ENCODE peak calls at places on chromosome 11, in six cellular contexts. S is Peyer's patch, B is adrenal gland, A is heart left ventricle, K is ovary, P is suprapubic skin. J is an unnamed sample.
A peak's percentile ranks its signal among the peaks of the same experiment; 100 is the strongest.

GRCh38 chr11:63961608-63962412 is 12.6 kb upstream of the COX8A start:
- DNase-seq in B (no peak), P (no peak), A (no peak), K (no peak), S (no peak), J (peak; percentile 57)

GRCh38 chr11:5610446-5610845 is 14.0 kb downstream of the TRIM6 start:
- DNase-seq in P (no peak), K (no peak), B (no peak), A (no peak), S (no peak), J (no peak)

GRCh38 chr11:1072116-1072820 is 2.4 kb upstream of the MUC2 start:
- DNase-seq in K (peak; percentile 40), S (peak; percentile 63), A (peak; percentile 67), P (peak; percentile 78), B (no peak), J (no peak)

GRCh38 chr11:17514476-17514875 is 29.7 kb downstream of the USH1C start:
- DNase-seq in K (no peak), B (no peak), P (no peak), A (no peak), S (no peak), J (no peak)

GRCh38 chr11:110490886-110491285 is 61.1 kb downstream of the FDX1 start:
- DNase-seq in S (no peak), K (no peak), B (no peak), A (no peak), P (no peak), J (no peak)

GRCh38 chr11:23947883-23948282 is 549.0 kb upstream of the LUZP2 start:
- DNase-seq in S (no peak), K (no peak), A (no peak), P (no peak), B (no peak), J (no peak)

GRCh38 chr11:127656266-127656879 is 655.8 kb upstream of the KIRREL3 start:
- DNase-seq in A (no peak), S (no peak), B (no peak), K (no peak), P (no peak), J (no peak)

GRCh38 chr11:94629741-94630140 is 62.6 kb downstream of the PIWIL4 start:
- DNase-seq in K (no peak), B (no peak), S (no peak), A (no peak), P (no peak), J (no peak)

GRCh38 chr11:20155683-20156279 is 4.5 kb downstream of the DBX1 start:
- DNase-seq in S (no peak), P (no peak), A (no peak), K (no peak), B (no peak), J (no peak)

GRCh38 chr11:113675565-113675964 is 30.5 kb downstream of the TMPRSS5 start:
- DNase-seq in B (no peak), A (no peak), P (no peak), S (no peak), K (no peak), J (no peak)

DNA sequence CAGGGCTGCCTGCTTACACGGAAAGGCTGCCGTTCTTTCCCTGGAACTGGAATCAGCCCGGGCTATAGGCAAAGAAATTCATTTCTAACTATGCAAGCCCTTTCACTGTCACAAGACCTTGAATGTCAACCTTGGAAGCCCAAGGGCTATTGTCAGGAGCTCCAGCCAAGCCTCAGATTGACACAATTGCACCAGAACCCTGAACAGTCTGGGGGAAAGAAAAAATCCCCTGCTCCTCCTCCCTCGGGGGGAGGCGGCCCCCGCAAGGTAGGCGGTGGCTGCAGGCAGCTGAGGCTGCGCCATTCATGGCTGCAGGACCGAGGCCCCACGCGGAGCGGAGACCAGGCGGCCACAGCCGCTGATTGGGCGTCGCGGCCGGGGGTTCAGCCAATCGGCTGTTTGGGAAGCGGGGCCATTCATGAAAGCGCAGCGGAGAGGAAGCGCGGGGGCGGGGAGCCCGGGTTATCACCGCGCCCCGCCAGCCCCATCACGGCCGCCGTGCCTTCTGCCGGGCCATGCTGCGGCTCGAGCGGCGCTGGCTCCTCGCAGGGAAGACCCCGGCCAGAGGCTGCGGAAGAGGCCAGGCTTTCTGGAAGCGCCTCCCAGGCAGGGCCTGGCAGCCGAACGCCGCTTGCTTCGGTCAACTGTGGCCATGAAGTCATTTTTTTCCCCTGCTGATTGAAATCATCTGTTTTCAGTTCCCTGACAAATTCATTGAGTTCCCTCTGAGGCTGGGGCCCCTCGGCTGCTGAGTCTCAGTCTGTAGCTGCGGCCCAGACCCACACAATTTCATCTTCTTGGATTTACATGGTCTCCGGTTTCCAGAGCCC is 38.1 kb upstream of the LINC01488 start:
- DNase-seq in K (peak; percentile 71), P (peak; percentile 94), A (peak; percentile 95), S (peak; percentile 92), B (peak; percentile 91), J (peak; percentile 97)
- TF ChIP-seq POLR2A in K (no peak), P (peak; percentile 14), A (peak; percentile 70), S (peak; percentile 12), B (no peak), J (no peak)

GRCh38 chr11:86138958-86139357 is 70.1 kb upstream of the PICALM start:
- DNase-seq in K (no peak), A (no peak), B (no peak), S (peak; percentile 51), P (no peak), J (no peak)
- H3K4me3 ChIP-seq in K (no peak overlapping the region), A (no peak overlapping the region), B (no peak overlapping the region), S (no peak overlapping the region), P (no peak overlapping the region), J (no peak overlapping the region)

GRCh38 chr11:68457214-68457897 is 3.2 kb upstream of the PPP6R3 start:
- DNase-seq in P (no peak), S (peak; percentile 3), A (no peak), K (no peak), B (no peak), J (peak; percentile 46)

GRCh38 chr11:68460741-68461283 is at the start of gene PPP6R3:
- DNase-seq in B (no peak), A (no peak), S (no peak), K (no peak), P (peak; percentile 83), J (no peak)

GRCh38 chr11:68461284-68461861 is 821 bp downstream of the PPP6R3 start:
- DNase-seq in K (no peak), P (peak; percentile 41), S (peak; percentile 43), A (no peak), B (peak; percentile 32), J (no peak)

GRCh38 chr11:68457898-68458249 is 2.7 kb upstream of the PPP6R3 start:
- DNase-seq in A (no peak), P (no peak), S (peak; percentile 49), K (no peak), B (no peak), J (no peak)

GRCh38 chr11:68459886-68460740 is 439 bp upstream of the PPP6R3 start:
- DNase-seq in K (peak; percentile 99), P (peak; percentile 98), B (peak; percentile 98), S (peak; percentile 98), A (peak; percentile 98), J (peak; percentile 99)
- TF ChIP-seq POLR2A in K (no peak), P (no peak), B (no peak), S (no peak), A (no peak), J (no peak)

DNA sequence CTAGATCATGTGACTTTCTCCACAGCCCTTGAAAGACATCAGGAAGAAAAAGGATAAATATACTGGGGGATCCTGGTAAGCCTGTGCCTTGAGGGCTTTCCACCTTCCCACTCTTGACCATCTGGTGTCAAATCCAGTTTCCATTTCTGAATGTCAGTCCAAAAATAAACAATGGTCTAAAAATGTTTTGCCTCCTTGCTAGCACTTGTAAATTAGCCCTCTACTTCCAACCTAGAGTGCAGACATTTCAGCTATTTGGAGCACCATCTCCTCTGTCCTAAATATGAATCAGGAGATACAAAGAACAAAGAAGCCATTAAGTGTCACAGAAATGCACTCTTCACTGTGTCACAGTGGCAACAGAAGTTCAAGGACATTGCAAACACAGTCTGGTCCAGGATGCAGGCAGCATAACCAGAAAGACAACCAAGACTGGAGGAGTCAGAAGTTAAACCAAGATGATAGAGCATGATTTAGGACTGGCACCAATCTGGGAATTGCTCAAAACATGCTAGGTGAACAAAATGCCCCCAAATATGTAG is 88.1 kb downstream of the CCDC34 start:
- DNase-seq in P (no peak), B (no peak), S (no peak), A (no peak), K (no peak), J (no peak)
- H3K4me3 ChIP-seq in P (no peak overlapping the region), B (no peak overlapping the region), S (no peak overlapping the region), A (no peak overlapping the region), K (no peak overlapping the region), J (no peak overlapping the region)

GRCh38 chr11:123056835-123057491 is 5.0 kb downstream of the HSPA8 start:
- DNase-seq in B (no peak), A (no peak), K (no peak), P (no peak), S (peak; percentile 15), J (no peak)
- TF ChIP-seq POLR2A in B (no peak), A (no peak), K (no peak), P (no peak), S (no peak), J (no peak)

GRCh38 chr11:69463181-69463891 is 18.1 kb upstream of the LINC01488 start:
- DNase-seq in P (no peak), B (no peak), A (peak; percentile 68), S (no peak), K (no peak), J (no peak)
- H3K4me3 ChIP-seq in P (no peak overlapping the region), B (no peak overlapping the region), A (no peak overlapping the region), S (no peak overlapping the region), K (no peak overlapping the region), J (no peak overlapping the region)

DNA sequence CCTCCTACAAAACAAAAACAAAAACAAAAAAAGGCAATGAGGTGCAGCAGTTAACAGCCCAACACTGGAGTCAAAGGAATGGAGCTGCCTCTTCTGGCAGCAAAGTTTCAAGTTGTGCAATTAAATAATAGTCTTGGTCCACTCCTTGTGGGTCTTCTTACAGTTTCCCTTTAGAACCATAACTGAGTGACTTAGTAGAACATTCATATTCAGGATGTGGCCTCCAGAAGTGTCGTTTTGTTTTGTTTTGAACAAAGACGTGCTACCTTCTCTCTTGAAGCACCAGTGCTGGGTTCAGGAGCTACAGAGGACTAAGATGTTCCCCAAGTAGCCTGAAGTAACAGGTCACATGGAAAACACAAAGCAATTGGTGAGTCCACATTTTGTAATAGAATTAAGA is 2.0 kb upstream of the JAML start:
- DNase-seq in B (no peak), A (no peak), P (no peak), K (no peak), S (no peak), J (no peak)
- TF ChIP-seq POLR2A in B (no peak), A (no peak), P (no peak), K (no peak), S (no peak), J (no peak)

GRCh38 chr11:75557649-75558494 is 4.2 kb upstream of the SERPINH1 start:
- DNase-seq in B (peak; percentile 75), S (no peak), A (peak; percentile 60), P (no peak), K (peak; percentile 81), J (peak; percentile 90)
- H3K4me3 ChIP-seq in B (peak overlapping the region; percentile 12), S (peak overlapping the region; percentile 8), A (no peak overlapping the region), P (no peak overlapping the region), K (no peak overlapping the region), J (no peak overlapping the region)

J was measured in lower leg skin.